ENCODE peak calls at places on chromosomes 1 and 21, in five cellular contexts. Q is SK-N-SH, V is K562, I is GM12878, Y is HepG2. G is an unnamed sample.

GRCh38 chr1:78250201-78250600 is 204.4 kb downstream of the GIPC2 start:
- DNase-seq in Q (no peak), V (no peak), I (no peak), Y (no peak), G (no peak)

GRCh38 chr1:229430761-229431269 is 3.1 kb downstream of the ACTA1 start:
- DNase-seq in Q (no peak), V (peak; percentile 78), I (no peak), Y (no peak), G (no peak)

GRCh38 chr1:226250511-226250910 is 27.0 kb downstream of the MIXL1 start:
- DNase-seq in Q (no peak), V (no peak), I (no peak), Y (no peak), G (no peak)

GRCh38 chr1:167507719-167508118 is 10.6 kb downstream of the CD247 start:
- DNase-seq in Q (no peak), V (no peak), I (no peak), Y (no peak), G (no peak)

GRCh38 chr1:87759420-87759819 is 430.7 kb downstream of the LMO4 start:
- DNase-seq in Q (no peak), V (no peak), I (no peak), Y (no peak), G (no peak)

GRCh38 chr1:119569095-119569494 is 62.1 kb downstream of the HSD3B1 start:
- DNase-seq in Q (no peak), V (no peak), I (no peak), Y (no peak), G (no peak)

GRCh38 chr1:26067432-26067911 is at the start of gene TRIM63:
- DNase-seq in Q (no peak), V (no peak), I (no peak), Y (no peak), G (no peak)

GRCh38 chr21:29178936-29179335 is 48.5 kb downstream of the MAP3K7CL start:
- DNase-seq in Q (no peak), V (no peak), I (no peak), Y (no peak), G (no peak)

GRCh38 chr1:223815865-223816264 is 29.9 kb downstream of the TP53BP2 start:
- DNase-seq in Q (no peak), V (no peak), I (no peak), Y (no peak), G (no peak)

GRCh38 chr1:166698771-166699170 is 140.5 kb upstream of the POGK start:
- DNase-seq in Q (no peak), V (no peak), I (no peak), Y (peak; percentile 33), G (no peak)

GRCh38 chr21:42171091-42172053 is 47.6 kb upstream of the ABCG1 start:
- DNase-seq in Q (no peak), V (no peak), I (no peak), Y (no peak), G (peak; percentile 68)

GRCh38 chr1:40662864-40663263 is 2.6 kb downstream of the RIMS3 start:
- DNase-seq in Q (no peak), V (no peak), I (no peak), Y (no peak), G (no peak)

GRCh38 chr1:195606483-195606882 is 1001.8 kb downstream of the KCNT2 start:
- DNase-seq in Q (no peak), V (no peak), I (no peak), Y (no peak), G (no peak)

GRCh38 chr1:2930971-2931721 is 90.1 kb upstream of the ACTRT2 start:
- DNase-seq in Q (no peak), V (no peak), I (no peak), Y (no peak), G (no peak)

GRCh38 chr1:3915551-3916121 is 15.6 kb upstream of the C1orf174 start:
- DNase-seq in Q (no peak), V (no peak), I (no peak), Y (no peak), G (no peak)

GRCh38 chr1:180343931-180344406 is 113.9 kb downstream of the LHX4 start:
- DNase-seq in Q (peak; percentile 24), V (no peak), I (peak; percentile 30), Y (no peak), G (no peak)

GRCh38 chr1:157577420-157577819 is 20.5 kb downstream of the FCRL4 start:
- DNase-seq in Q (no peak), V (no peak), I (no peak), Y (no peak), G (no peak)

GRCh38 chr1:87805661-87806376 is 477.1 kb downstream of the LMO4 start:
- DNase-seq in Q (no peak), V (no peak), I (no peak), Y (peak; percentile 27), G (peak; percentile 28)

GRCh38 chr1:38785285-38786039 is 74.1 kb downstream of the RRAGC start:
- DNase-seq in Q (no peak), V (peak; percentile 61), I (no peak), Y (no peak), G (no peak)

GRCh38 chr1:88731475-88731874 is 47.4 kb downstream of the PKN2 start:
- DNase-seq in Q (no peak), V (no peak), I (no peak), Y (no peak), G (no peak)

GRCh38 chr21:42513985-42514882 is 582 bp downstream of the SLC37A1 start:
- DNase-seq in Q (peak; percentile 74), V (peak; percentile 43), I (no peak), Y (no peak), G (no peak)

GRCh38 chr1:68994096-68994495 is 497.2 kb upstream of the DEPDC1 start:
- DNase-seq in Q (no peak), V (no peak), I (no peak), Y (no peak), G (no peak)

GRCh38 chr1:12230549-12231275 is 882 bp downstream of the VPS13D start:
- DNase-seq in Q (peak; percentile 68), V (peak; percentile 72), I (no peak), Y (peak; percentile 27), G (no peak)

GRCh38 chr1:27099154-27099903 is 55.6 kb downstream of the SLC9A1 start:
- DNase-seq in Q (peak; percentile 62), V (peak; percentile 61), I (no peak), Y (peak; percentile 55), G (no peak)

DNA sequence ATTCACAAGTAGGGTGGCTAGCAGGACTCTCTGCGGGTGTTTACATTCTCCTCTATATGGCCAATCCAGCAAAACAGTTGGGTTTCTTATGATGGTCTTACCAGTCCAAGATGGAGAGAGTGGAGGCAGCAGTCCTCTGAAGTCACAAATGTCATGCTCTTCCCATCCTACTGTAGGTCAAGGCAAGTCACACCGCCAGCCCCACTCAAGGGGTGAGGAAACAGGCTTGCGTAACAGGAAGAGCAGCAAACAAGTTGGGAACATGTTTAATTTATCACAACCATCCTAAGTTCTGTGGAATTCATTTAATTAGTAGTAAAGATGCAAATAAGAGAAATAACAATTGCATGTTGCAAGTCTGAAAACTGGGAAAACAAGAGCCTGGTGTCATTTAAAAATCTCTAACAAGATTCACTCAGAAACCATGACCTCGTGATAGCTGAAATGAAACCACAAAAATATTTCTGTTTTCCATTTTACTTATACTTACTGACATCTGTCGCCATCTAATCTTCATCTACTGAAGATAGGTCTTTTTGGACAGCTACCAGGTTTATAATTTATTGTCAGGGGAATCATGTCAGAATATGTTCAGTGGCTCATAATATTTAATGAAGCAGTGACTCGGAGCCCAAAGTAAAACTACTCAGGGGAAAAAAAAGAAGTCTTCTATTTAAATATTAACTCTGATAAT is 349.1 kb upstream of the FMN2 start:
- DNase-seq in Q (no peak), V (no peak), I (no peak), Y (no peak), G (no peak)
- TF ChIP-seq JUND in Q (peak; percentile 42), V (no peak), I (no peak), Y (no peak), G (no peak)

GRCh38 chr1:232990729-232991128 is 40.3 kb downstream of the NTPCR start:
- DNase-seq in Q (no peak), V (no peak), I (no peak), Y (no peak), G (no peak)

GRCh38 chr1:232990176-232990723 is 39.8 kb downstream of the NTPCR start:
- DNase-seq in Q (no peak), V (no peak), I (no peak), Y (no peak), G (no peak)

GRCh38 chr1:232987046-232987445 is 36.6 kb downstream of the NTPCR start:
- DNase-seq in Q (no peak), V (no peak), I (no peak), Y (no peak), G (no peak)

GRCh38 chr1:232987741-232988140 is 37.3 kb downstream of the NTPCR start:
- DNase-seq in Q (no peak), V (no peak), I (no peak), Y (no peak), G (no peak)

DNA sequence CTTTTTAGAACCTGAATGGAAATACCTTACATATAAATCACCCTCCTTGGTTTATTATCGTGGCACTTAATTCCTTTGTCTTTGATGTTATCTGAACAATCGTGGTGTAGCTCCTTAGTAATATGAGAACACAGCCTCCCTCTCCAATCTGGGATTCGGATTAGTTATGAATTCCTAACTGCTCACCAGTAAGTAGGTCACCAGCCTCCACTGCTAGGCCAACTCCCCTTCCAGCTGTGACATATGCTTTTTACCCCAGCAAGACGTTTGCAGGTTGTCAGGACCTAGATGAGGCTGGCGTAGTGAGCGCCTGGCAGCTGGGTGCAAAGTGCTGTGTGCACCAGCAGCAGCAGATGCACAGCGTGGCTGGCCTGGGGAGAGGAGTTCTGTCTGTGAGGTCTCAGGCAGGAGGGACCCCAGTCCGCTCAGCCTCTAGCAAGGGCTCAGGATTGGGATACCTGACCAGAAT is 38.2 kb downstream of the NTPCR start:
- DNase-seq in Q (peak; percentile 42), V (no peak), I (no peak), Y (no peak), G (no peak)
- TF ChIP-seq ZBTB33 in Q (no peak), V (no peak), I (no peak), Y (no peak), G (no peak)

GRCh38 chr1:33955101-33955500 is 91.2 kb downstream of the HMGB4 start:
- DNase-seq in Q (no peak), V (no peak), I (no peak), Y (no peak), G (no peak)

GRCh38 chr1:33957854-33958253 is 94.0 kb downstream of the HMGB4 start:
- DNase-seq in Q (no peak), V (no peak), I (no peak), Y (no peak), G (no peak)

GRCh38 chr1:33960496-33960895 is 96.6 kb downstream of the HMGB4 start:
- DNase-seq in Q (peak; percentile 34), V (no peak), I (no peak), Y (no peak), G (no peak)
- TF ChIP-seq JUND in Q (no peak), V (no peak), I (no peak), Y (no peak), G (no peak)

DNA sequence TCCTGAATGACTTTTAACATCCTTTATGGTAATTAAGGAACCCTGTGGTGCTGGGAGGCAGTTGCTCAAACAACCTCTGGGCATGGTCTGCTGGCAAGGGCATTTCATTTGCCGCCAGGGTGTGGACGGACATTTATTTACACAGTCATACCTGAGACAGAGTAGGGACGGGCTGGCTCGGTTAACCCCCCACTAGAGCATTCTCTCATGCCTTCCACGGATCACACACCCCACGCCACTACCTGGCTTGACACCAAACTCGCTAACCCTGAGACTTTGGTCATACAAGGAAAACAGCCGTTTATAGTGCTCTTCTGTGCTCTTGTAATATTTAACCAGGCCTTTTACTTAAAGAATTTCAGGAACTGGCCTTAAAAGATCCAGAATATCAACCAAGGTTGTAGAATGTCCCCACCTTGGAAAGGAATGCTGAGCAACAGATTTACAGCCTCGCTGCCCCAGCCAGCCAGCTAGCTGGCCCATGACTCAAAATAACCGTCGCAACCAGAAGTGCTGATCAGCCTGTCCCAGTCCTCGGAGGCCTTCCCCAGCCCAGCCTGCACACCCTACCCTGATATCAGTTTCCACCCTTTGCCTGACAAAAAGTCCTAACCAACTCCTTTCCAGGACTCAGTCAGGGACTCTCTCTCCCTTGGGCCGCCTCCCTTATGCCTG is 6.5 kb upstream of the PDXK start:
- DNase-seq in Q (no peak), V (no peak), I (no peak), Y (no peak), G (peak; percentile 72)
- TF ChIP-seq ZBTB33 in Q (no peak), V (no peak), I (no peak), Y (no peak), G (no peak)